ENCODE peak calls at places on chromosomes 11 and 22, in ten cellular contexts. T, J, B, W, H, Q, X, I, U and L are unnamed samples.

GRCh38 chr11:45852712-45853101 is 5.4 kb downstream of the CRY2 start:
- DNase-seq in U (peak; percentile 83), X (peak; percentile 59), H (no peak), Q (no peak), J (no peak), B (no peak), W (no peak), I (peak; percentile 59), T (peak; percentile 37), L (no peak)

GRCh38 chr22:47696776-47697175 is 934.3 kb downstream of the TBC1D22A start:
- DNase-seq in J (no peak), T (no peak), B (no peak), U (no peak), X (no peak), Q (no peak), W (no peak), I (no peak), H (no peak), L (no peak)

GRCh38 chr11:10515418-10515817 is 25.6 kb downstream of the RNF141 start:
- DNase-seq in U (no peak), T (no peak), B (no peak), W (no peak), H (no peak), I (no peak), X (no peak), J (no peak), Q (no peak), L (no peak)

GRCh38 chr22:45905924-45906865 is 70.8 kb downstream of the WNT7B start:
- DNase-seq in J (no peak), U (peak; percentile 42), I (peak; percentile 22), T (no peak), X (peak; percentile 38), B (no peak), W (no peak), H (no peak), Q (peak; percentile 21), L (no peak)

GRCh38 chr11:119975561-119976152 is 162.3 kb downstream of the TRIM29 start:
- DNase-seq in T (no peak), Q (peak; percentile 41), W (no peak), H (no peak), B (no peak), X (peak; percentile 33), U (no peak), J (no peak), I (peak; percentile 16), L (no peak)

GRCh38 chr11:33802414-33802950 is 28.2 kb upstream of the FBXO3 start:
- DNase-seq in T (no peak), B (no peak), J (peak; percentile 63), U (peak; percentile 60), H (peak; percentile 64), I (peak; percentile 46), W (no peak), X (peak; percentile 24), Q (peak; percentile 83), L (no peak)

GRCh38 chr11:85086511-85087284 is 540.4 kb downstream of the DLG2 start:
- DNase-seq in B (no peak), W (no peak), U (no peak), I (no peak), J (no peak), H (no peak), Q (no peak), T (no peak), X (no peak), L (no peak)

GRCh38 chr11:2088284-2088683 is 50.9 kb downstream of the IGF2 start:
- DNase-seq in H (no peak), Q (no peak), W (peak; percentile 18), U (no peak), T (no peak), I (no peak), B (no peak), J (no peak), X (no peak), L (no peak)

GRCh38 chr11:71204294-71204693 is 48.1 kb downstream of the SHANK2 start:
- DNase-seq in U (no peak), X (no peak), H (no peak), B (no peak), Q (no peak), I (no peak), W (no peak), J (no peak), T (no peak), L (no peak)

GRCh38 chr11:120401506-120401905 is 65.3 kb downstream of the ARHGEF12 start:
- DNase-seq in J (no peak), X (no peak), H (no peak), I (no peak), B (no peak), T (no peak), Q (no peak), W (no peak), U (no peak), L (no peak)

GRCh38 chr22:19615001-19615461 is 90.8 kb upstream of the CLDN5 start:
- DNase-seq in B (no peak), U (no peak), Q (no peak), X (no peak), T (no peak), I (no peak), J (no peak), W (no peak), H (no peak), L (no peak)

GRCh38 chr11:36431429-36432092 is 78.5 kb downstream of the TRAF6 start:
- DNase-seq in X (peak; percentile 52), Q (no peak), J (peak; percentile 61), H (peak; percentile 88), I (peak; percentile 39), T (no peak), W (peak; percentile 87), U (peak; percentile 86), B (no peak), L (no peak)

GRCh38 chr22:50260801-50261614 is 475 bp downstream of the MAPK12 start:
- DNase-seq in X (no peak), T (peak; percentile 67), J (no peak), U (no peak), I (no peak), B (no peak), Q (peak; percentile 75), H (no peak), W (no peak), L (no peak)

GRCh38 chr11:9574806-9575530 is 1.5 kb downstream of the WEE1 start:
- DNase-seq in Q (peak; percentile 90), T (no peak), H (peak; percentile 74), B (no peak), I (peak; percentile 73), X (peak; percentile 30), W (peak; percentile 78), U (peak; percentile 65), J (peak; percentile 61), L (no peak)

GRCh38 chr22:42277988-42278776 is 7.7 kb upstream of the TCF20 start:
- DNase-seq in Q (peak; percentile 37), U (no peak), H (no peak), J (no peak), T (peak; percentile 33), X (no peak), B (peak; percentile 19), I (no peak), W (peak; percentile 66), L (no peak)
- TF ChIP-seq CTCF in Q (peak; percentile 20), U (peak; percentile 21), H (no peak), J (peak; percentile 31), T (no peak), X (no peak), B (peak; percentile 46), I (peak; percentile 29), W (peak; percentile 43), L (no peak)

DNA sequence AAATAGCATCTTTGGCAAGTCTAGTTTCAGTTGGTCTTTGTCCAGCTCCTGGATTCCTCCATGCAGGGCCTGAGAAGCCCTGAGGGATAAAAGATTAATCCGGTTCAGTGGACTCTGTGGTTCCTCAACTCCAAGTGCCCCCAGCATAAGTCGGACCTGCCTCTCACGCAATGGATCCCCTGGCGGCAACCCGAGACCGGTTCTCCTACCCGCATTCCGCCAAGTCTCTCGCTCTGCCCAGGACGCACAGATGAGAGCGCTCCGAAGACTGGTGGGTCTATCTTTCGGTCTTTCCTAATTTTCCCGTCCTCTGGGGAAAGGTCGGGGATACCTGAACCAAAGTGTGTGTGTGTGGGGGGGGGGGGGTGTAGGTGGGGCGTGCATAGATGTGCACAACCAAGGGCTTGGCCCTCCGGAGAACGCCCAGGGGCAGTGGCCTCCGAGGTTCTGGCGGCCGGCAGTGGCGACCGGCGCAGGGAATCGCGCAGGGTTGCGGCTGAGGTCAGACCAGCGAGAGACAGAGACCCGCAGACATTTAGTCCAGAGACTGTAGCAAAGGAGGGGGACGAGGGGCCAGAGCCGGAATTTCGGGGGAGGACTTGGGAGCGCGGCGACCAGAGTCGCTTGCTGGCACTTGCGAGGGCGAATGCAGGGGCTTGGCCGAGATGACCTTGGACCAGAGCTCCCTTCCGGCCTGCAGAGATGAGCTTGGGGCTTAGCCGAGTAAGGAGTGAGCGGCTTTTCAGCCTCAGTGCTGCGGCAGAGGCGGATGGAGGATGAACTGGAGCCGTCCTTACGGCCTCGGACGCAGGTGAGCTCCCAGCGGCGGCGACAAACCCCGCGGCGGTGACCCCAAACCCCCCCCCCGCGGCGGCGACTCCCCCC is 712 bp upstream of the SLC2A11 start:
- DNase-seq in H (peak; percentile 65), T (peak; percentile 58), W (peak; percentile 67), X (no peak), B (no peak), Q (peak; percentile 63), I (peak; percentile 44), J (no peak), U (peak; percentile 56), L (peak; percentile 77)
- TF ChIP-seq CTCF in H (peak; percentile 19), T (peak; percentile 11), W (peak; percentile 11), X (peak; percentile 30), B (no peak), Q (no peak), I (peak; percentile 14), J (no peak), U (no peak), L (no peak)

GRCh38 chr11:116605543-116605942 is 167.2 kb downstream of the BUD13 start:
- DNase-seq in W (no peak), H (peak; percentile 27), U (no peak), I (no peak), Q (peak; percentile 89), J (peak; percentile 1), B (no peak), T (no peak), X (no peak), L (no peak)
- TF ChIP-seq CTCF in W (peak; percentile 34), H (peak; percentile 9), U (no peak), I (peak; percentile 30), Q (peak; percentile 58), J (peak; percentile 36), B (peak; percentile 56), T (no peak), X (peak; percentile 51), L (no peak)

GRCh38 chr11:15629690-15630321 is 515.1 kb downstream of the INSC start:
- DNase-seq in J (no peak), Q (peak; percentile 47), I (no peak), W (peak; percentile 78), U (no peak), X (peak; percentile 35), H (peak; percentile 56), B (no peak), T (no peak), L (no peak)
- TF ChIP-seq CTCF in J (peak; percentile 4), Q (peak; percentile 44), I (peak; percentile 14), W (peak; percentile 40), U (no peak), X (peak; percentile 47), H (peak; percentile 11), B (peak; percentile 45), T (no peak), L (no peak)